ENCODE peak calls at places on chromosomes 12 and 14, in nine cellular contexts. T is fibroblast of mammary gland; V is fibroblast of pulmonary artery; P is cardiac fibroblast; M is uterus; B is lower lobe of right lung; S is CD8-positive, alpha-beta T cell; J is sigmoid colon; L is gastrocnemius medialis. K is an unnamed sample.

GRCh38 chr12:6813363-6813762 is 8.3 kb upstream of the GPR162 start:
- DNase-seq in T (no peak), V (no peak), P (no peak), M (no peak), B (no peak), S (no peak), J (no peak), L (no peak), K (no peak)

GRCh38 chr12:110371408-110372055 is 32.0 kb downstream of the ANAPC7 start:
- DNase-seq in T (no peak), V (no peak), P (no peak), M (peak), B (peak), S (no peak), J (no peak), L (no peak), K (no peak)

GRCh38 chr12:1806301-1807106 is 13.9 kb upstream of the LRTM2 start:
- DNase-seq in T (peak), V (no peak), P (peak), M (peak), B (peak), S (no peak), J (peak), L (no peak), K (no peak)

GRCh38 chr14:99191663-99192621 is 80.1 kb downstream of the BCL11B start:
- DNase-seq in T (peak), V (peak), P (peak), M (peak), B (no peak), S (peak), J (peak), L (peak), K (peak)

GRCh38 chr12:92857818-92858217 is 71.3 kb downstream of the EEA1 start:
- DNase-seq in T (no peak), V (no peak), P (no peak), M (no peak), B (no peak), S (no peak), J (no peak), L (no peak), K (no peak)

GRCh38 chr12:31589582-31589895 is 1.4 kb downstream of the DENND5B start:
- DNase-seq in T (no peak), V (no peak), P (no peak), M (no peak), B (no peak), S (no peak), J (no peak), L (no peak), K (no peak)

GRCh38 chr12:85866929-85867776 is 6.9 kb upstream of the NTS start:
- DNase-seq in T (peak), V (peak), P (peak), M (peak), B (no peak), S (no peak), J (no peak), L (no peak), K (peak)

GRCh38 chr12:47509398-47509851 is 196.4 kb downstream of the RPAP3 start:
- DNase-seq in T (peak), V (peak), P (peak), M (no peak), B (no peak), S (no peak), J (no peak), L (no peak), K (no peak)

GRCh38 chr12:102095677-102096263 is 24.1 kb downstream of the NUP37 start:
- DNase-seq in T (peak), V (peak), P (peak), M (no peak), B (no peak), S (no peak), J (no peak), L (no peak), K (no peak)

GRCh38 chr12:96400631-96401060 is 407 bp upstream of the CDK17 start:
- DNase-seq in T (peak), V (peak), P (no peak), M (no peak), B (no peak), S (no peak), J (no peak), L (no peak), K (no peak)

GRCh38 chr14:62269204-62269603 is 507.0 kb downstream of the SNAPC1 start:
- DNase-seq in T (peak), V (peak), P (peak), M (no peak), B (no peak), S (no peak), J (no peak), L (no peak), K (no peak)

GRCh38 chr14:30339311-30339901 is 219.6 kb upstream of the G2E3 start:
- DNase-seq in T (no peak), V (no peak), P (no peak), M (no peak), B (no peak), S (no peak), J (no peak), L (no peak), K (no peak)

GRCh38 chr12:22709292-22709691 is 84.3 kb downstream of the ETNK1 start:
- DNase-seq in T (peak), V (peak), P (peak), M (no peak), B (no peak), S (no peak), J (no peak), L (no peak), K (no peak)

GRCh38 chr14:65472189-65472588 is 59.7 kb downstream of the FUT8 start:
- DNase-seq in T (no peak), V (no peak), P (no peak), M (no peak), B (no peak), S (no peak), J (no peak), L (no peak), K (no peak)

GRCh38 chr14:63852271-63852816 is 460 bp upstream of the SYNE2 start:
- DNase-seq in T (no peak), V (peak), P (peak), M (no peak), B (no peak), S (no peak), J (no peak), L (no peak), K (no peak)

GRCh38 chr12:37543131-37543965 is 773.2 kb upstream of the ALG10B start:
- DNase-seq in T (no peak), V (no peak), P (no peak), M (no peak), B (no peak), S (no peak), J (no peak), L (no peak), K (no peak)

GRCh38 chr14:71720978-71721624 is 211.1 kb upstream of the RGS6 start:
- DNase-seq in T (peak), V (peak), P (peak), M (no peak), B (no peak), S (no peak), J (no peak), L (no peak), K (peak)

GRCh38 chr14:77041837-77042557 is 13.5 kb upstream of the IRF2BPL start:
- DNase-seq in T (peak), V (peak), P (peak), M (peak), B (no peak), S (no peak), J (peak), L (peak), K (no peak)

GRCh38 chr12:78760906-78761305 is 103.7 kb upstream of the SYT1 start:
- DNase-seq in T (no peak), V (no peak), P (no peak), M (no peak), B (no peak), S (no peak), J (no peak), L (no peak), K (no peak)
- H3K4me3 ChIP-seq in T (no peak), V (no peak), P (no peak), M (no peak), B (no peak), S (no peak), J (no peak), L (no peak), K (no peak)

GRCh38 chr12:60689137-60689536 is 1093.3 kb downstream of the SLC16A7 start:
- DNase-seq in T (no peak), V (no peak), P (no peak), M (no peak), B (no peak), S (no peak), J (no peak), L (no peak), K (no peak)
- TF ChIP-seq CTCF in T (no peak), V (no peak), P (no peak), M (no peak), B (no peak), S (no peak), J (no peak), L (no peak), K (no peak)

GRCh38 chr12:38907171-38907923 is 2.0 kb upstream of the CPNE8 start:
- DNase-seq in T (peak), V (no peak), P (no peak), M (no peak), B (no peak), S (no peak), J (no peak), L (no peak), K (no peak)

GRCh38 chr12:38906482-38907170 is 1.2 kb upstream of the CPNE8 start:
- DNase-seq in T (peak), V (peak), P (peak), M (peak), B (peak), S (peak), J (peak), L (peak), K (no peak)

GRCh38 chr12:38903596-38903995 is 1.8 kb downstream of the CPNE8 start:
- DNase-seq in T (no peak), V (no peak), P (no peak), M (no peak), B (no peak), S (no peak), J (no peak), L (no peak), K (no peak)

GRCh38 chr12:38905480-38906351 is at the start of gene CPNE8:
- DNase-seq in T (peak), V (peak), P (peak), M (peak), B (peak), S (peak), J (peak), L (peak), K (no peak)

DNA sequence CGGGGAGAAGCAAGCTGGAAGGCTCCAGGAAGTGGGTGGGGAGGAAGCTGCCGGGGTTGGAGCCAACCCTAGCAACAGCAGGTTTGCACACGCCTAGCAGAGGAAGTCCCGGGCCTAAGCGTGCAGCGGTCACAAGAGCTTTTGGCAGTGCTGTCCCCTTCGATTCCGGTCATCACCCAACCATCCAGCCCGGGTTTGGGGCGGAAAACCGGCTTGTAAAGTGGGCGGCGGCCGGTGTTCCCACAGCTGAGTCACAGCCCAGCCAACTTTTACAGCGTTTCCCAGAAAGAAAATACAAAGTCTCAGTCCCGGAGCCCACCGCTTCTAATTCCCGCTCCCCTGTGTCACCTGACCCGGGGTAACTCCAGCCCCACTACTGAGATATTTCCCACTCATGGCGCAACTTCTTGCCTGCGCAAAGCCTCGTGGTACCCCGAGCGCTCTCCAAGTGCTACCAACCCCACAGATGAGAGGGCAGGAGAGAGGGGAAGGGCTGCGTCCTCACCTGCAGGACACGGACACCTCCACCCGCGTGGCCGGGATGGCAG is 385 bp downstream of the CPNE8 start:
- DNase-seq in T (peak), V (peak), P (peak), M (peak), B (peak), S (peak), J (peak), L (peak), K (no peak)
- H3K4me3 ChIP-seq in T (peak), V (peak), P (peak), M (peak), B (peak), S (peak), J (peak), L (peak), K (peak)

DNA sequence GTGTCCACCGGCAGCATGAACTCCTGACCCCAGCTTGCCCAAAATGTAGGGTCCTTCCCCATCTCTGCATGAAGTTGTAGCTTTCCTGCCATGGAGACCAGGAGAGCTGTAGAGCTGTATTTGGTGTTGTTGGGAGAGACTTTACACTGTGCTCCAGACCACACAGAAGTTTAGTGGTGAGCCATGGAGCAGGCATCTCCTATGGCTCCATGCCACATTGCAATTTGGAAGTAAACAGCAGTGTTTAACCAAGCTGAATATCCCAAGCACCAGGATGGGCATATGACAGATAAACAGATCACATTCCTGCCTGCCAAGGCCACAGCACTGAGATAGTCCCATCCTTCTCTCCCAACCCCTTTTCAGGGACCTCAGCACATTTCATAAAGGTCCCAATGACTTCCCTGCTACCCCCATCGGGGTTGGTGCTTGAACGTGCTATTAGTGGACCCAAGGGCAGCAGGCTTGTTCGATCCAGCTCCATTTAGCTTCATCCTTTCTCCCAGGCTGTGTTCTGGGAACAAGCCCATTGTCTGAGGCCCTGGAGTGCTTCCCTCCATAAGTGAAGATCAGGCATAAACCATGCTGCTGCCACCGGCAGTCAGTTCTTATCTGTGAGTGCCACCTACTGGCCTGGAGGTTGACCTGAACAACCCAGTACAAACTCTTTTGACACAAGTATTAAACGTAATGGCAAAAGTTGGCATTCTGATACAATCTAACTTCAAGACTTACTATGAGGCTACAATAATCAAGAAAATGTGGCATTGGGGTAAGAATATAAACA is 172.3 kb upstream of the ATXN7L3B start:
- DNase-seq in T (peak), V (peak), P (peak), M (no peak), B (peak), S (no peak), J (no peak), L (no peak), K (no peak)
- TF ChIP-seq CTCF in T (peak), V (peak), P (peak), M (no peak), B (peak), S (no peak), J (no peak), L (no peak), K (peak)

GRCh38 chr12:27552235-27552634 is 28.2 kb downstream of the PPFIBP1 start:
- DNase-seq in T (no peak), V (no peak), P (no peak), M (no peak), B (no peak), S (no peak), J (no peak), L (no peak), K (no peak)

GRCh38 chr12:27555316-27555715 is 31.3 kb downstream of the PPFIBP1 start:
- DNase-seq in T (peak), V (no peak), P (no peak), M (no peak), B (no peak), S (no peak), J (no peak), L (no peak), K (no peak)

GRCh38 chr12:27554421-27555186 is 30.6 kb downstream of the PPFIBP1 start:
- DNase-seq in T (peak), V (peak), P (peak), M (peak), B (no peak), S (no peak), J (peak), L (peak), K (no peak)

GRCh38 chr12:27552886-27553560 is 29.0 kb downstream of the PPFIBP1 start:
- DNase-seq in T (no peak), V (no peak), P (no peak), M (no peak), B (no peak), S (no peak), J (no peak), L (no peak), K (no peak)

GRCh38 chr12:27554003-27554402 is 30.0 kb downstream of the PPFIBP1 start:
- DNase-seq in T (no peak), V (no peak), P (peak), M (no peak), B (no peak), S (no peak), J (no peak), L (no peak), K (no peak)
- H3K4me3 ChIP-seq in T (no peak), V (no peak), P (no peak), M (no peak), B (no peak), S (no peak), J (no peak), L (peak), K (no peak)

K was measured in epithelial cell of proximal tubule.